ENCODE peak calls at places on chromosomes 6 and 20, in four cellular contexts. A is sigmoid colon, W is colonic mucosa, G is Peyer's patch. T is an unnamed sample.

GRCh38 chr6:105135056-105135455 is 44.8 kb downstream of the POPDC3 start:
- DNase-seq in G (no peak), A (no peak), W (no peak), T (peak)

GRCh38 chr6:5994234-5994998 is 12.3 kb downstream of the NRN1 start:
- DNase-seq in W (no peak), A (no peak), G (no peak), T (no peak)

GRCh38 chr20:52242237-52243230 is 51.0 kb upstream of the ZFP64 start:
- DNase-seq in W (no peak), G (no peak), A (no peak), T (peak)

GRCh38 chr20:38725959-38726848 is 1.9 kb downstream of the SLC32A1 start:
- DNase-seq in A (no peak), W (no peak), G (peak), T (peak)

GRCh38 chr6:77038801-77039200 is 424.5 kb downstream of the HTR1B start:
- DNase-seq in G (no peak), A (no peak), W (no peak), T (peak)

GRCh38 chr6:22087960-22088716 is 208.7 kb downstream of the PRL start:
- DNase-seq in W (no peak), A (no peak), G (no peak), T (no peak)

GRCh38 chr6:168308390-168309144 is 11.0 kb downstream of the DACT2 start:
- DNase-seq in A (no peak), W (no peak), G (no peak), T (no peak)

GRCh38 chr6:157597461-157598312 is 216.7 kb downstream of the ZDHHC14 start:
- DNase-seq in A (no peak), W (peak), G (peak), T (peak)

GRCh38 chr20:57056651-57057050 is 209.8 kb downstream of the BMP7 start:
- DNase-seq in W (no peak), G (no peak), A (peak), T (no peak)

GRCh38 chr6:41262401-41262800 is 24.1 kb downstream of the TREM1 start:
- DNase-seq in A (no peak), G (no peak), W (no peak), T (no peak)

GRCh38 chr20:62123450-62124118 is 1.3 kb downstream of the LSM14B start:
- DNase-seq in G (no peak), A (no peak), W (no peak), T (peak)

GRCh38 chr6:79158856-79159516 is 75.5 kb downstream of the HMGN3 start:
- DNase-seq in G (no peak), W (no peak), A (no peak), T (no peak)

GRCh38 chr6:130959938-130960337 is 103.1 kb downstream of the EPB41L2 start:
- DNase-seq in W (no peak), G (no peak), A (no peak), T (no peak)

GRCh38 chr6:117870477-117871243 is 36.4 kb upstream of the SLC35F1 start:
- DNase-seq in A (no peak), G (no peak), W (no peak), T (no peak)

GRCh38 chr6:118980063-118980462 is 45.1 kb upstream of the MCM9 start:
- DNase-seq in G (no peak), A (no peak), W (no peak), T (peak)

GRCh38 chr6:135087403-135087802 is 32.8 kb upstream of the HBS1L start:
- DNase-seq in G (no peak), W (no peak), A (no peak), T (no peak)

GRCh38 chr6:99185525-99185924 is 163.9 kb downstream of the FAXC start:
- DNase-seq in G (no peak), W (no peak), A (no peak), T (no peak)

GRCh38 chr6:99187429-99187828 is 162.0 kb downstream of the FAXC start:
- DNase-seq in A (no peak), W (no peak), G (no peak), T (no peak)

GRCh38 chr6:99192561-99192960 is 156.9 kb downstream of the FAXC start:
- DNase-seq in G (no peak), A (no peak), W (no peak), T (no peak)

GRCh38 chr6:99186417-99186816 is 163.1 kb downstream of the FAXC start:
- DNase-seq in G (no peak), W (no peak), A (no peak), T (no peak)

DNA sequence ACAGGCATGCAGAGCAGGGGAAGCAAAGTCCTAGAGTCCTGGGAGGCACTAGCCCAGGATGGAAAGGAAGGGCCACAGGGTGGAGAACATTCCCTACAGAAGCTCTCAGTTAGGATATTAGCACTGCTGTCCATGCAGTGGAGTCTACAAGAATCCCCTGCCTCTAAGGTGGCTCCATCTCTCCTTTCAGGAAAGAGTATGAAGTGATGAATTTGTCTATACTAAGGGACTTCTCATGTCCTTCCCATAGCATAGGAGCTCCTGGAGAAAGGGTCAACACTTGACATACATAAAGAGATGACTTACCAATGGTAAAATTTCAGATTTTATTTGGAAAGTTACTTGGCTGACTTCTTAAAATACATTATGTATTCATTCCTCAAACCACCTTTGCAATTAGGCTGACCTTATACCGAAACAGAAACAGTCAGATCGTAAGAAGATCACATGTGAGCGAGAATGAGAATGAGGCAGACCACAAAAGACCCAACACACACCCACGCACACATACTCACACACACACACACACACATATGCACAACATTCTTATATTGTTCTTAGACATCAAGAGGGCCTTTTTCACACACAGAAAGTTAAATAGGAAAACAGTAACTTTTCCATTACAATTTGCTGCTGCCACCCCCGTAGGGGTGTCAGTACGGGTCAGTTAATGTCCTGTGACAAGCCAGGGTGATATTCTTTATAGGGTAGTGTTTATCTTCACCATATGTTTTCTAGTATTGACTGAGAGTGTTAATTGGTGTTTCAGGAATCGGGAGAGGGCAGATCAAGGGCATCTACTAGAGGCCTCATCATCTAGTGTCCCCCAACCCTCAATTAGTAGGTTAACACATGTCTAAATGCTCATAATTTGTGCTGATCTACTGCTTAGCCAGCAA is 159.4 kb downstream of the FAXC start:
- DNase-seq in W (no peak), A (no peak), G (no peak), T (no peak)
- TF ChIP-seq CTCF in W (no peak), A (no peak), G (no peak), T (no peak)

GRCh38 chr6:108294787-108295625 is at the start of gene AFG1L:
- DNase-seq in A (peak), G (peak), W (peak), T (peak)

GRCh38 chr6:108294297-108294786 is 512 bp upstream of the AFG1L start:
- DNase-seq in W (no peak), A (no peak), G (no peak), T (no peak)

GRCh38 chr6:108288742-108289141 is 6.1 kb upstream of the AFG1L start:
- DNase-seq in A (no peak), W (no peak), G (no peak), T (no peak)

GRCh38 chr6:108295676-108296075 is 822 bp downstream of the AFG1L start:
- DNase-seq in G (no peak), A (no peak), W (no peak), T (no peak)

GRCh38 chr6:108293527-108294296 is 1.1 kb upstream of the AFG1L start:
- DNase-seq in G (no peak), W (no peak), A (no peak), T (no peak)
- H3K4me3 ChIP-seq in G (peak), W (peak), A (peak), T (no peak)

GRCh38 chr6:152207915-152208714 is 400.6 kb downstream of the ESR1 start:
- DNase-seq in A (no peak), G (no peak), W (no peak), T (no peak)

GRCh38 chr6:152204584-152204983 is 397.1 kb downstream of the ESR1 start:
- DNase-seq in G (no peak), W (no peak), A (no peak), T (peak)

GRCh38 chr6:152209211-152209610 is 401.7 kb downstream of the ESR1 start:
- DNase-seq in G (no peak), W (no peak), A (no peak), T (no peak)

GRCh38 chr6:152201134-152201533 is 393.7 kb downstream of the ESR1 start:
- DNase-seq in A (no peak), W (no peak), G (no peak), T (no peak)

DNA sequence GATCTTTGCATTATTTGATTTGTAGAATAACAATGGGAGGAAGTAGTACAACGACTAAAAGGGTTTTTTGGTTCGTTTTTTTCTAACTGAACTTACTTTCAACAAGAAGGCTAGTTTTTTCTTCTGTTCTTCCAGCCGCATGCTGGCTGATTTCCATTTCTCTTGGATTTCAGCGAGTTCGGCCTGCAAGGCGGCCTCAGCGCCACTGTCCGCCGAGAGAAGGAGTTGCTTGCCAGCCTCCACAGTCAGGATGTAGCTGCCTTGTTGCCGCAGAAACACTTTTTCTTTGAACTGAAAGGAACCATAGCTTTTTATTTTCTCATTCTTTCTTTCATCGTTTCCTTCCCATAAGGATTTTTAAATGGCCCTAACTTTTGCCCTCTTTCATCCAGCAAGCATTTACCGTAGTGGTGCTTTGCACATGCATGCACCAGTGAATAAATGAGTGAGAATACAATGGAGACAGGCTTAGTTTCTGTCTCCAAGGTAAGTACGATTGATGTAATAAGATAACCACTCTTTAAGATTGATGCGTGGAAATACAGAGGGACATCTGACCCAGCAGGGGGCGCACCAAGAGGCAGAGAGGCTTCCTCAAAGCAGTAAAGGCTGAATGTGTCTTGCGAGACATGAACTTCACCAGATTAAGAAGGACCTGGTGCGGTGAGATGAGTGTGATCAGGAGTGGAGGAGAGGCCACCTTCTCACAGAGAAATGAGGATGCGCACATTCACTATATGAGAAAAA is 398.8 kb downstream of the ESR1 start:
- DNase-seq in A (peak), G (no peak), W (peak), T (peak)
- TF ChIP-seq CTCF in A (no peak), G (no peak), W (peak), T (peak)

DNA sequence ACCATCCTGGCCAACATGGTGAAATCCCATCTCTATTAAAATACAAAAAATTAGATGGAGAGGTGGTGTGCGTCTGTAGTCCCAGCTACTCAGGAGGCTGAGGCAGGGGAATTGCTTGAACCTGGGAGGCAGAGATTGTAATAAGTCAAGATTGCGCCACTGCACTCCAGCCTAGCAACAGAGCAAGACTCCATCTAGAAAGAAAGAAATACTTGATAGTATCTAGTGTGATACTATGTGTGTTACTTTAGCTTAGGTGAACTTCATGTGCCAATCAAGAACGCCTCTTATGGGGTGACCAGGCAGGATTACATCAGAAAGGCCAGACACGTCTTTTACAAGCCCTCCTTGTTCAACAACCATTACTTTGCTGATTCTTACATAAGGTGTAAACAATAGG is 107.1 kb downstream of the TMEM170B start:
- DNase-seq in W (no peak), G (no peak), A (no peak), T (no peak)
- H3K4me3 ChIP-seq in W (no peak), G (no peak), A (no peak), T (no peak)

DNA sequence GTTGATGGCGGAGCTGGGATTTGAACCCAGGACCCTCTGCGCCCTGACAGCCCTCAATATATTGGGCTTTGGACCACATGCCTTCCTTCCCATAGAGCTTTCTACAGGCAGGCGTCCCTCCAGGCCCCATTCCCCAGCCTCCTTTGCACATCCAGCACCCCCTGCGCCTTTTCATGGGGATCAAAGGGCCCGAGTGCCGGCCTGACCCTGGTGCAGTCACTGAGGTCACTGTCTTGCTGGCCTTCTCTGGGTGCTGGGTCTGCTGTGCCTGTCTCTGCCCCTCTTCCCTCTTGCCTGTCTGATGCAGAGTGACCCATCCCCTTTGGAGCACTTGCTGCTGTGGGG is 1.7 kb downstream of the OPRL1 start:
- DNase-seq in A (no peak), G (no peak), W (no peak), T (no peak)
- TF ChIP-seq CTCF in A (no peak), G (no peak), W (no peak), T (no peak)